ENCODE peak calls at places on chromosomes 5 and 9, in eight cellular contexts. G, C, J, A, R, O, Z and X are unnamed samples.

GRCh38 chr5:107792940-107793339 is 122.2 kb upstream of the EFNA5 start:
- DNase-seq in O (no peak), Z (no peak), G (no peak), J (no peak), C (no peak), R (no peak), A (no peak), X (no peak)

GRCh38 chr9:89926167-89926566 is 321.4 kb downstream of the GADD45G start:
- DNase-seq in O (no peak), A (no peak), R (no peak), C (no peak), Z (no peak), G (no peak), J (no peak), X (no peak)

GRCh38 chr9:119003882-119004617 is 365.2 kb downstream of the BRINP1 start:
- DNase-seq in O (no peak), A (no peak), J (no peak), R (no peak), G (peak; percentile 32), C (peak; percentile 76), Z (no peak), X (no peak)

GRCh38 chr5:140381972-140382371 is 19.7 kb upstream of the ANKHD1 start:
- DNase-seq in C (no peak), J (no peak), G (no peak), A (no peak), Z (no peak), R (no peak), O (no peak), X (no peak)

GRCh38 chr9:83633260-83633659 is 10.3 kb downstream of the IDNK start:
- DNase-seq in R (no peak), C (no peak), O (no peak), Z (no peak), J (no peak), A (no peak), G (no peak), X (no peak)

GRCh38 chr9:37372839-37373238 is 49.7 kb upstream of the GRHPR start:
- DNase-seq in J (no peak), G (no peak), A (no peak), Z (no peak), O (no peak), R (no peak), C (no peak), X (no peak)

GRCh38 chr5:142833517-142834446 is 63.6 kb downstream of the ARHGAP26 start:
- DNase-seq in Z (no peak), G (no peak), J (no peak), C (no peak), R (no peak), O (no peak), A (no peak), X (no peak)

GRCh38 chr5:99032234-99033013 is 103.6 kb upstream of the CHD1 start:
- DNase-seq in A (peak; percentile 89), O (peak; percentile 93), R (peak; percentile 41), J (no peak), C (peak; percentile 68), G (peak; percentile 77), Z (peak; percentile 56), X (peak; percentile 46)

GRCh38 chr5:1246711-1247431 is 21.7 kb downstream of the SLC6A18 start:
- DNase-seq in R (peak; percentile 2), A (peak; percentile 4), C (peak; percentile 18), O (peak; percentile 15), G (no peak), Z (no peak), J (no peak), X (no peak)

GRCh38 chr5:124725040-124725434 is 21.4 kb downstream of the ZNF608 start:
- DNase-seq in R (no peak), Z (no peak), C (no peak), G (no peak), A (no peak), J (no peak), O (no peak), X (no peak)

GRCh38 chr5:94849821-94850736 is 231.6 kb downstream of the SLF1 start:
- DNase-seq in O (peak; percentile 88), A (peak; percentile 74), G (peak; percentile 67), R (peak; percentile 67), Z (peak; percentile 24), C (peak; percentile 76), J (no peak), X (no peak)

GRCh38 chr5:172695431-172696054 is 54.5 kb downstream of the NEURL1B start:
- DNase-seq in Z (no peak), R (no peak), C (no peak), A (peak; percentile 48), O (no peak), J (peak; percentile 68), G (no peak), X (no peak)

GRCh38 chr9:3986060-3986459 is 313.8 kb downstream of the GLIS3 start:
- DNase-seq in C (no peak), J (no peak), A (no peak), O (no peak), G (no peak), R (no peak), Z (no peak), X (no peak)

GRCh38 chr9:97638666-97639065 is 5.0 kb downstream of the NCBP1 start:
- DNase-seq in Z (no peak), G (no peak), R (no peak), J (no peak), O (no peak), C (no peak), A (no peak), X (no peak)

GRCh38 chr5:72301557-72301956 is 18.5 kb downstream of the MRPS27 start:
- DNase-seq in O (no peak), G (no peak), J (no peak), C (no peak), R (no peak), A (no peak), Z (no peak), X (no peak)

GRCh38 chr5:40679998-40680681 is 425 bp downstream of the PTGER4 start:
- DNase-seq in J (peak; percentile 77), A (no peak), Z (no peak), R (no peak), C (no peak), G (no peak), O (no peak), X (no peak)

GRCh38 chr9:95511952-95512750 is 4.6 kb downstream of the PTCH1 start:
- DNase-seq in C (no peak), Z (no peak), R (no peak), J (peak; percentile 83), O (peak; percentile 17), G (peak; percentile 30), A (no peak), X (no peak)

GRCh38 chr9:91856419-91856818 is 93.6 kb downstream of the ROR2 start:
- DNase-seq in R (no peak), C (no peak), G (no peak), O (no peak), A (no peak), J (no peak), Z (no peak), X (no peak)

GRCh38 chr9:99296375-99296951 is 74.4 kb downstream of the SEC61B start:
- DNase-seq in C (no peak), A (no peak), J (peak; percentile 82), G (no peak), O (peak; percentile 16), Z (no peak), R (no peak), X (no peak)

DNA sequence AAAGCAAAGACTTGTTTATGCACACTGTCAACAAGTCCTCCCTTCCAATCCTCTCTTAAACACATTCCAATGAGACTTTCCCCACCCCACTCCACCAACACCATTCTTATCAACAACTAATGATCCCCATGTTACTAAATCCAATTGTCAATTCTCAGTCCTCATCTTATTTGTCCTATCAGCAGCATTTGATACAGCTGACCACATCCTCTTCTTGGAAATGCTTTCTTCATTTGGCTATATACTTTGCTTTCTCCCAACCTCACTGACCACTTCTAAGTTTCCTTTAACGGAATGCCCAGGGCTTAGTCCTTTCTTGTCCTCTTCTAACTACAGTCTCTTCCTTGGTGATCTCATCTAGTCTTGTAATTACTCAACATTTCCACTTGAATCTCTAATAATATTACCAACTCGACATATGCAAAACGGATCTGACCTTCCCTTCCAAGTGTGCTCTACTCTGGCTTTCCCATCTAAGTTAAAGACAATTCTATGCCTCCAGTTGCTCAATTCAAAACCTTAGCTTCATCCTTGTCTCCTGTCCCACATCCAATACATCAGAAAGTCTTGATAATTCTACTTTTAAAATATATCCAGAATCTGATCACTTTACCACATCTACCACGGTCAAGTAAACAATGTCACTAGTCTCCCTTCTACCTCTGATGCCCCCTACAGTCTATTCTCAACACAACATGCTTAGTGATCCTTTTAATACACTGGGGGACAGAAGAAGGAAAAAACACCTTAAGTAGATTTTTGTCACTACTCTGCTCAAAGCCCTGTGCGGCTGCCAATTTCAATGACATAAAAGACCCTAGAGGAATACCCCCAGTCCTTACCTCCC is 25.5 kb downstream of the AGTPBP1 start:
- DNase-seq in O (no peak), G (no peak), J (no peak), Z (no peak), R (no peak), A (no peak), C (peak; percentile 6), X (no peak)
- TF ChIP-seq CTCF in O (no peak), G (peak; percentile 37), J (no peak), Z (no peak), R (no peak), A (no peak), C (no peak), X (peak; percentile 52)

GRCh38 chr9:17462869-17463464 is 115.9 kb upstream of the SH3GL2 start:
- DNase-seq in J (no peak), A (peak; percentile 80), O (peak; percentile 83), Z (peak; percentile 28), G (peak; percentile 62), C (peak; percentile 48), R (no peak), X (no peak)
- TF ChIP-seq CTCF in J (peak; percentile 78), A (peak; percentile 66), O (peak; percentile 68), Z (peak; percentile 64), G (peak; percentile 95), C (peak; percentile 66), R (peak; percentile 70), X (peak; percentile 87)

GRCh38 chr5:179986328-179986727 is 78.6 kb upstream of the TBC1D9B start:
- DNase-seq in R (no peak), J (no peak), O (peak; percentile 74), Z (no peak), G (no peak), C (no peak), A (peak; percentile 17), X (no peak)
- TF ChIP-seq CTCF in R (no peak), J (peak; percentile 19), O (peak; percentile 26), Z (no peak), G (no peak), C (no peak), A (no peak), X (no peak)

DNA sequence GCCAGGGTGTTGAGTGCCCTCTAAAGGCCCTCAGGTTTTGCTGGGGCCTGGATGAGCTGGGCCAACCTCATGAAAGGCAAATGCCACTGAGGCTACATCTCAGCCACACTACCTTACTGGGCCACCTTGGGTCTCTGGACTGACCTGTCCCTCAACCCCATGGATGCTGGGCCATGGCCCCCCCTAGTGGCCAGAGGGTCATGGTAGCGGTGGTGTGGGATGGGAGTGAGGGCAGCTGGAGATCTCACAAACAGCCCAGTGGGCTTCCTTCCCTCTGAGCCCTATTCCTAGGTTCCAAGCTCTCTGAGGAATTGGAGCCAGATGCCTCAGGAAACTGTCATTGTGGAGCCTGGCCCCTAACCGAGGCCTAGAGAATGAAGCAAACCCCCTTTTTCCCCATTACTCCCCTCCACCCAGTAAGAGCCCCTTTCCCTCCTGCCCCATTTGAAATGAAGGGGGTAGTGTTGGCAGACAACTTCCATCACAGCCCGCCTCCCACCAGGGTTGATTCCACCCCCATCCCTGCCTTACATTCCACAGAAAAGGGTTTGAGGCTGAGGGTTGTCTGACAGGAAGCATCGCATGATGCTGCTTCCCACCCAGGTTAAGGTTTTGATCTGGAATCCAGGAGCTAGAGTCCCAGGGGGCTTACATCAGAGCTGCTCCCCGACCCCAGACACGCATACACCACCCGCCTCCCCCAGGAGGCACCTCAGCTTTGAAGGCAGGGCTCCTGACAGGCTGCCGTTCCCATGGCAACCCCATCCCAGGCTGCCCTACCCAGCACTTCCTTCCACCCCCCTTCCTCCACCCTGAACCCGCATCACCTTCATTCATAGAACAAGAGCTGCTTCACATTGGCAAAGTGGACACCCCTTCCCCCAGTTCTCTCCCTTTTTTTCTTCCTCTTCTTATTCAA is 63.9 kb downstream of the PCDH1 start:
- DNase-seq in R (no peak), O (peak; percentile 19), G (no peak), J (no peak), A (peak; percentile 17), C (no peak), Z (no peak), X (no peak)
- TF ChIP-seq CTCF in R (peak; percentile 88), O (peak; percentile 71), G (peak; percentile 81), J (peak; percentile 60), A (peak; percentile 69), C (peak; percentile 41), Z (peak; percentile 54), X (peak; percentile 73)